ENCODE peak calls at places on chromosomes 3 and 15, in four cellular contexts. W is K562, G is breast epithelium, Y is A549. U is an unnamed sample.

GRCh38 chr3:186096295-186096694 is 12.6 kb downstream of the ETV5 start:
- DNase-seq in W (peak; percentile 51), G (no peak), Y (no peak), U (no peak)

GRCh38 chr15:70375006-70375409 is 277.3 kb upstream of the TLE3 start:
- DNase-seq in W (no peak), G (peak; percentile 86), Y (peak; percentile 80), U (peak; percentile 72)

GRCh38 chr3:130539005-130539404 is 22.0 kb downstream of the COL6A6 start:
- DNase-seq in W (peak; percentile 71), G (no peak), Y (peak; percentile 19), U (no peak)

GRCh38 chr15:79463043-79463780 is 31.1 kb downstream of the MINAR1 start:
- DNase-seq in W (no peak), G (no peak), Y (no peak), U (no peak)

GRCh38 chr15:64263567-64263966 is 92.4 kb downstream of the CSNK1G1 start:
- DNase-seq in W (no peak), G (no peak), Y (no peak), U (no peak)

GRCh38 chr3:33831053-33831452 is 32.6 kb downstream of the PDCD6IP start:
- DNase-seq in W (no peak), G (no peak), Y (no peak), U (no peak)

GRCh38 chr3:55320928-55321327 is 166.2 kb downstream of the WNT5A start:
- DNase-seq in W (no peak), G (no peak), Y (no peak), U (no peak)

GRCh38 chr15:64574220-64574994 is 114.0 kb downstream of the ZNF609 start:
- DNase-seq in W (no peak), G (no peak), Y (peak; percentile 25), U (no peak)

GRCh38 chr3:71254251-71254650 is 329.3 kb downstream of the FOXP1 start:
- DNase-seq in W (no peak), G (no peak), Y (no peak), U (no peak)

GRCh38 chr3:173893066-173893465 is 495.5 kb downstream of the NLGN1 start:
- DNase-seq in W (no peak), G (no peak), Y (no peak), U (no peak)

GRCh38 chr15:68436680-68437079 is 4.7 kb upstream of the ITGA11 start:
- DNase-seq in W (no peak), G (peak; percentile 4), Y (no peak), U (peak; percentile 26)

GRCh38 chr15:33008284-33009011 is 186.1 kb downstream of the FMN1 start:
- DNase-seq in W (no peak), G (no peak), Y (no peak), U (no peak)

GRCh38 chr15:96316953-96317629 is 13.4 kb upstream of the NR2F2 start:
- DNase-seq in W (peak; percentile 31), G (no peak), Y (no peak), U (no peak)

GRCh38 chr15:92009162-92009561 is 155.7 kb downstream of the SLCO3A1 start:
- DNase-seq in W (no peak), G (no peak), Y (no peak), U (no peak)

GRCh38 chr15:75809986-75810750 is 33.1 kb upstream of the UBE2Q2 start:
- DNase-seq in W (peak; percentile 59), G (no peak), Y (peak; percentile 65), U (no peak)

GRCh38 chr3:33236005-33236404 is 17.4 kb upstream of the SUSD5 start:
- DNase-seq in W (no peak), G (no peak), Y (no peak), U (no peak)

GRCh38 chr3:171255236-171255806 is 204.9 kb downstream of the TNIK start:
- DNase-seq in W (no peak), G (no peak), Y (no peak), U (no peak)

GRCh38 chr3:57856675-57857074 is 100.6 kb downstream of the SLMAP start:
- DNase-seq in W (peak; percentile 4), G (no peak), Y (no peak), U (no peak)

GRCh38 chr3:190089711-190090110 is 31.0 kb downstream of the P3H2 start:
- DNase-seq in W (no peak), G (no peak), Y (no peak), U (no peak)

GRCh38 chr3:13019706-13020105 is 53.5 kb downstream of the IQSEC1 start:
- DNase-seq in W (no peak), G (no peak), Y (no peak), U (no peak)

GRCh38 chr3:10566451-10566850 is 61.1 kb upstream of the ATP2B2 start:
- DNase-seq in W (no peak), G (no peak), Y (no peak), U (no peak)

GRCh38 chr15:26503998-26504397 is 268.9 kb downstream of the GABRB3 start:
- DNase-seq in W (no peak), G (no peak), Y (no peak), U (no peak)

GRCh38 chr3:114839476-114839875 is 307.6 kb downstream of the ZBTB20 start:
- DNase-seq in W (no peak), G (no peak), Y (no peak), U (no peak)

GRCh38 chr3:141816958-141817357 is 53.8 kb downstream of the GRK7 start:
- DNase-seq in W (no peak), G (no peak), Y (no peak), U (no peak)

GRCh38 chr3:107679911-107680310 is 157.1 kb downstream of the BBX start:
- DNase-seq in W (no peak), G (no peak), Y (no peak), U (no peak)

GRCh38 chr3:171556133-171556532 is 95.9 kb upstream of the TNIK start:
- DNase-seq in W (peak; percentile 54), G (no peak), Y (no peak), U (no peak)

GRCh38 chr15:99536422-99537033 is 29.3 kb upstream of the MEF2A start:
- DNase-seq in W (no peak), G (peak; percentile 70), Y (peak; percentile 13), U (no peak)

GRCh38 chr3:159724627-159725026 is 264.0 kb upstream of the IL12A start:
- DNase-seq in W (no peak), G (no peak), Y (no peak), U (no peak)

GRCh38 chr3:37466660-37467359 is 292.4 kb upstream of the LRRFIP2 start:
- DNase-seq in W (no peak), G (no peak), Y (no peak), U (no peak)

GRCh38 chr3:172592898-172593669 is 69.9 kb upstream of the TNFSF10 start:
- DNase-seq in W (no peak), G (no peak), Y (no peak), U (peak; percentile 72)

GRCh38 chr3:141629950-141630349 is 108.1 kb upstream of the RNF7 start:
- DNase-seq in W (peak; percentile 71), G (no peak), Y (no peak), U (no peak)

GRCh38 chr3:7195934-7196333 is 335.0 kb downstream of the GRM7 start:
- DNase-seq in W (no peak), G (no peak), Y (no peak), U (no peak)

GRCh38 chr3:7194081-7194835 is 333.3 kb downstream of the GRM7 start:
- DNase-seq in W (no peak), G (no peak), Y (no peak), U (no peak)

GRCh38 chr3:7190094-7190493 is 329.2 kb downstream of the GRM7 start:
- DNase-seq in W (no peak), G (no peak), Y (no peak), U (no peak)

GRCh38 chr3:7188551-7188950 is 327.6 kb downstream of the GRM7 start:
- DNase-seq in W (no peak), G (no peak), Y (no peak), U (no peak)

GRCh38 chr3:7193271-7193670 is 332.4 kb downstream of the GRM7 start:
- DNase-seq in W (no peak), G (no peak), Y (no peak), U (no peak)
- TF ChIP-seq POLR2A in W (no peak), G (no peak), Y (no peak), U (no peak)

GRCh38 chr3:64223809-64224570 is 1.3 kb downstream of the PRICKLE2 start:
- DNase-seq in W (no peak), G (no peak), Y (no peak), U (peak; percentile 82)
- H3K4me1 ChIP-seq in W (no peaks in the 10 kb centered on the region), G (peaks cover 7% of the 10 kb centered on the region), Y (peaks cover 44% of the 10 kb centered on the region), U (peaks cover 89% of the 10 kb centered on the region)

DNA sequence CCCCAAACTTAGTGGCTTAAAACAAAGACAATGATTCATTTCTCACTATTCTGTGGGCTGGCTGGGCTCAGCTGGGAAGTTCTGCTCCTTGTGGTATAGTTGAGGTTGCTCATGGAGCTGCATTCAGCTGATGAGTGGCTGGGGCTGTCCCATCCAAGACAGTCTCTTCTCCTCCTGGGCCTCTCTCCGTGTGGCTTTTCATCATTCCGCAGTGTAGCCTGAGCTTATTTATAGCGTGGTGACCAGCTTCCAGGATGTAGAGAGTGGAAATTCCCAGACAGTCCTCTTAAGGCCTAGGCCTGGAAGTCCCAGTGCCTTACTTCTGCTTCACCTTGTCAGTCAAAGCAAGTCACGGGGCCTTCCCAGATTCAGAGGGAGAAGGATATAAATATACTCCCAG is 136.7 kb upstream of the DAZL start:
- DNase-seq in W (no peak), G (no peak), Y (no peak), U (no peak)
- TF ChIP-seq CTCF in W (no peak), G (no peak), Y (no peak), U (no peak)

GRCh38 chr15:88658070-88658965 is 19.5 kb downstream of the ISG20 start:
- DNase-seq in W (no peak), G (no peak), Y (no peak), U (peak; percentile 89)
- TF ChIP-seq POLR2A in W (no peak), G (no peak), Y (no peak), U (no peak)

DNA sequence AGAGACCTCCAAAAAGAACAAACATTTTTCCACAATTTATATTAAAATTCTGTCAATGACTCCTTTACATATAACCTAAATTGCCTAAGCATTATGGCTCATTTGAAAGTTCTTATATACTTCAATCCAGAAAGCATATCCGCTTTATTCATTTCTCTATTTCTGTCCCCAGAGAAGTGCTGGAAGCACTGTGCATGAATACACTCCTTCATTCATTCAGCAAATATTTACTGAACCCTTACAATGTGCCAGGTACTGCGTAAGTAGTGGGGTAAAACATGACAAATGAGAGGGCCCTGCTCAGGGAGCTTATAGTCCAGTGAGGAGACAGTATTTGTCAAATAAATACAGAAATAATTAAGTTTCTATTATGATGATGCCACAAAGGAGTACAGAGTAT is 3.3 kb downstream of the PDCD10 start:
- DNase-seq in W (no peak), G (no peak), Y (no peak), U (no peak)
- H3K4me1 ChIP-seq in W (no peaks in the 10 kb centered on the region), G (no peaks in the 10 kb centered on the region), Y (peaks cover 54% of the 10 kb centered on the region), U (peaks cover 39% of the 10 kb centered on the region)